ENCODE peak calls at places on chromosomes 12 and 14, in four cellular contexts. F is left ventricle myocardium inferior, O is mucosa of descending colon, R is neural crest cell. V is an unnamed sample.

GRCh38 chr14:51554339-51554920 is 97.3 kb upstream of the FRMD6 start:
- DNase-seq in F (no peak), O (no peak), R (no peak), V (peak; percentile 73)

GRCh38 chr14:21846227-21846885 is 172.7 kb upstream of the OR4E1 start:
- DNase-seq in F (no peak), O (peak; percentile 59), R (peak; percentile 49), V (no peak)

GRCh38 chr12:26287666-26288408 is 92.5 kb downstream of the SSPN start:
- DNase-seq in F (peak; percentile 32), O (no peak), R (no peak), V (peak; percentile 64)

GRCh38 chr14:80504781-80505180 is 293.5 kb upstream of the DIO2 start:
- DNase-seq in F (no peak), O (no peak), R (no peak), V (no peak)

GRCh38 chr12:64840129-64840528 is 15.7 kb downstream of the TBC1D30 start:
- DNase-seq in F (no peak), O (no peak), R (no peak), V (no peak)

GRCh38 chr12:122517877-122518276 is 8.9 kb downstream of the RSRC2 start:
- DNase-seq in F (no peak), O (no peak), R (no peak), V (peak; percentile 92)

GRCh38 chr12:80189241-80189640 is 89.9 kb downstream of the OTOGL start:
- DNase-seq in F (no peak), O (no peak), R (no peak), V (peak; percentile 75)

GRCh38 chr12:3148366-3149000 is 71.3 kb downstream of the TSPAN9 start:
- DNase-seq in F (peak; percentile 73), O (no peak), R (no peak), V (no peak)

GRCh38 chr12:68042212-68042699 is 53.0 kb downstream of the IFNG-AS1 start:
- DNase-seq in F (no peak), O (no peak), R (no peak), V (no peak)

GRCh38 chr12:78864483-78865296 is at the start of gene SYT1:
- DNase-seq in F (peak; percentile 14), O (peak; percentile 36), R (peak; percentile 72), V (peak; percentile 33)

GRCh38 chr12:64801381-64801780 is 23.1 kb upstream of the TBC1D30 start:
- DNase-seq in F (no peak), O (no peak), R (no peak), V (no peak)

GRCh38 chr12:115208098-115208497 is 524.1 kb upstream of the TBX3 start:
- DNase-seq in F (no peak), O (no peak), R (no peak), V (no peak)

GRCh38 chr12:32995623-32996022 is 99.0 kb upstream of the PKP2 start:
- DNase-seq in F (no peak), O (no peak), R (no peak), V (no peak)

GRCh38 chr12:29582156-29582555 is 84.7 kb upstream of the OVCH1 start:
- DNase-seq in F (no peak), O (no peak), R (no peak), V (no peak)

GRCh38 chr14:93333631-93334095 is 827 bp upstream of the BTBD7 start:
- DNase-seq in F (no peak), O (no peak), R (no peak), V (no peak)

GRCh38 chr14:76948213-76948947 is 80.1 kb downstream of the IRF2BPL start:
- DNase-seq in F (no peak), O (peak; percentile 75), R (no peak), V (no peak)

GRCh38 chr14:52307870-52308269 is 6.2 kb upstream of the PTGER2 start:
- DNase-seq in F (no peak), O (no peak), R (no peak), V (no peak)

GRCh38 chr12:22333751-22334695 is 484 bp downstream of the ST8SIA1 start:
- DNase-seq in F (no peak), O (peak; percentile 37), R (peak; percentile 26), V (no peak)

GRCh38 chr14:95143813-95144620 is 13.3 kb downstream of the DICER1 start:
- DNase-seq in F (no peak), O (no peak), R (no peak), V (no peak)

GRCh38 chr14:75201087-75201486 is 24.7 kb upstream of the TMED10 start:
- DNase-seq in F (no peak), O (no peak), R (no peak), V (no peak)

GRCh38 chr14:64942531-64943111 is at the start of gene GPX2:
- DNase-seq in F (no peak), O (peak; percentile 90), R (no peak), V (no peak)

GRCh38 chr12:76942276-76942675 is 63.5 kb upstream of the CSRP2 start:
- DNase-seq in F (no peak), O (no peak), R (no peak), V (peak; percentile 18)

GRCh38 chr14:100428727-100429126 is 105.6 kb downstream of the SLC25A47 start:
- DNase-seq in F (no peak), O (no peak), R (no peak), V (no peak)

GRCh38 chr14:36941783-36942521 is 230.5 kb downstream of the SLC25A21 start:
- DNase-seq in F (peak; percentile 66), O (peak; percentile 84), R (peak; percentile 79), V (no peak)

GRCh38 chr12:94812345-94812744 is 162.0 kb upstream of the TMCC3 start:
- DNase-seq in F (no peak), O (no peak), R (no peak), V (no peak)

GRCh38 chr14:76828339-76829015 is 2.3 kb downstream of the LRRC74A start:
- DNase-seq in F (no peak), O (no peak), R (no peak), V (no peak)

GRCh38 chr14:81164167-81164774 is 56.5 kb downstream of the GTF2A1 start:
- DNase-seq in F (no peak), O (peak; percentile 24), R (peak; percentile 38), V (peak; percentile 41)

GRCh38 chr12:67747869-67748760 is 99.6 kb downstream of the DYRK2 start:
- DNase-seq in F (no peak), O (peak; percentile 56), R (no peak), V (no peak)

GRCh38 chr14:54653764-54654469 is 87.0 kb downstream of the SAMD4A start:
- DNase-seq in F (peak; percentile 55), O (no peak), R (no peak), V (no peak)

GRCh38 chr12:131927110-131928079 is 1.7 kb upstream of the PUS1 start:
- DNase-seq in F (no peak), O (peak; percentile 51), R (no peak), V (no peak)
- TF ChIP-seq CTCF in F (no peak), O (no peak), R (no peak), V (no peak)

DNA sequence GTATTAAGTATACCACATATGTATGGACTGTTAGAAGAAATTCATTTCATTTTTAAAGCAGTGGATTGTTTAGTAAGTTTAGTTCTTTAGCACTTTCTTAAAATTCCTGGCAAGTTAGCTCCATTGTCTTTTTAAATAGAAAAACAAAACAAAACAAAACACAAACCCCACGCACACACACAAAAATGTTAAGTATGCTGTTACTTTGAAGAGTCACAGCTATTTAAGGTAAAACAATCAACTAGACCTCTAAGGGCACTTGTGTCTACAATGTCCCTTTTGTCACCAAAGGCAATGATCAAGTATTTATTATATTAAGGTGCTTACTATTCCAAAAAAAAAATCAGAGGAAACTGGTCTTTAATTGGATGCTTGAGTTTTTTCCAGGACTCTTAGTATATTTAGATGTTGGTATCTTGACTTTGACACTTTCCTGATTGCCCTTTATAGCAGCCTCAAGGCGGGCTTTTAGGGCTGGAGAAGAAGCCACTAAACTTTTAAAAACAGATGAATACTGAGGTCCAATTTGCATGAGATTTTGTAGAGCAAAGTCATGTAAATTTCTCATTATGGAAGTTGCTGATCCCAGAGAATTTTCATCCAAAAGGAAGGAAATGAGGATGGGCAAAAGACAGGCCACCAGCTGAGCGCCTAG is 85.5 kb upstream of the HECTD1 start:
- DNase-seq in F (no peak), O (no peak), R (no peak), V (no peak)
- TF ChIP-seq CTCF in F (no peak), O (no peak), R (no peak), V (no peak)

GRCh38 chr12:88579572-88579940 is 715 bp downstream of the KITLG start:
- DNase-seq in F (peak; percentile 42), O (peak; percentile 77), R (peak; percentile 26), V (no peak)

GRCh38 chr12:88578821-88579518 is 1.3 kb downstream of the KITLG start:
- DNase-seq in F (no peak), O (peak; percentile 40), R (peak; percentile 19), V (no peak)

GRCh38 chr12:88577537-88577936 is 2.7 kb downstream of the KITLG start:
- DNase-seq in F (no peak), O (no peak), R (no peak), V (no peak)

GRCh38 chr12:88578274-88578673 is 2.0 kb downstream of the KITLG start:
- DNase-seq in F (no peak), O (no peak), R (peak; percentile 8), V (no peak)

GRCh38 chr12:88579941-88580871 is at the start of gene KITLG:
- DNase-seq in F (peak; percentile 83), O (peak; percentile 93), R (peak; percentile 80), V (no peak)
- TF ChIP-seq CTCF in F (peak; percentile 52), O (no peak), R (no peak), V (peak; percentile 55)

DNA sequence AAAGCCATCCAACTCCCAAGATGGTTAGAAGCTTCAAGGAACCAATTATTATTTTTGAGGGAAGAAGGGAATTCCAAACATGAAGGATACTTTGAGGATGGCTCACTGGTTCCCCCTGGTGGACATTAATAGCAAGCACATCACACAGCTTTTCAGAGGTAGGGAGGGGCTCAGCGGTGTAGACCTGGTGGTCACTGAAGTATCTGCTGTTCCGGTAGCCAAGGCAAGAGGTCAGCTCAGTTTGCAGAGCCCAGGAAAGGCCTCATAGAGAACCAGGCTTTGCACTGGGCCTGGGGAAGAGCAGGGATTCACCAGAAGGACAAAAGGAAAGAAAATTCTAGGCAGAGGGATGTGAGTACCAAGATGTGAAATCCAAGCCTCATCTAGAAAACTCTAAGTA is 118.7 kb downstream of the KSR2 start:
- DNase-seq in F (no peak), O (no peak), R (peak; percentile 39), V (no peak)
- TF ChIP-seq CTCF in F (peak; percentile 88), O (peak; percentile 84), R (peak; percentile 91), V (peak; percentile 92)

GRCh38 chr12:46547421-46548340 is 175.1 kb upstream of the SLC38A2 start:
- DNase-seq in F (no peak), O (no peak), R (no peak), V (no peak)

GRCh38 chr12:46550266-46550879 is 177.8 kb upstream of the SLC38A2 start:
- DNase-seq in F (no peak), O (no peak), R (no peak), V (no peak)

GRCh38 chr12:46549527-46550265 is 177.1 kb upstream of the SLC38A2 start:
- DNase-seq in F (no peak), O (no peak), R (no peak), V (peak; percentile 66)

GRCh38 chr12:46546634-46547273 is 174.2 kb upstream of the SLC38A2 start:
- DNase-seq in F (no peak), O (no peak), R (no peak), V (no peak)
- TF ChIP-seq CTCF in F (no peak), O (no peak), R (no peak), V (no peak)

V was measured in AG09309.